ENCODE peak calls at places on chromosomes 13 and 19, in five cellular contexts. S, I, O, N and H are unnamed samples.
A peak's percentile ranks its signal among the peaks of the same experiment; 100 is the strongest.

GRCh38 chr13:51364404-51365008 is 25.0 kb downstream of the SERPINE3 start:
- DNase-seq in N (no peak), O (no peak), S (no peak), I (no peak), H (no peak)

GRCh38 chr13:51449018-51449417 is 3.8 kb downstream of the INTS6 start:
- DNase-seq in N (no peak), S (no peak), O (no peak), I (no peak), H (no peak)

GRCh38 chr19:49533551-49534488 is 6.0 kb downstream of the RCN3 start:
- DNase-seq in S (peak; percentile 87), I (peak; percentile 86), N (peak; percentile 87), O (peak; percentile 92), H (peak; percentile 67)

GRCh38 chr13:24146961-24147569 is 13.5 kb upstream of the SPATA13 start:
- DNase-seq in I (no peak), O (no peak), N (no peak), S (no peak), H (no peak)

GRCh38 chr19:47633516-47633915 is 24.6 kb downstream of the BICRA start:
- DNase-seq in S (no peak), I (no peak), O (no peak), N (no peak), H (no peak)

GRCh38 chr13:23790591-23791170 is 98.5 kb downstream of the MIPEP start:
- DNase-seq in O (no peak), S (no peak), I (no peak), N (no peak), H (no peak)

GRCh38 chr13:40993987-40994386 is 25.1 kb downstream of the ELF1 start:
- DNase-seq in S (no peak), N (no peak), I (peak; percentile 71), O (no peak), H (no peak)

GRCh38 chr19:1107655-1108261 is 4.0 kb downstream of the GPX4 start:
- DNase-seq in I (no peak), O (no peak), S (no peak), N (no peak), H (no peak)

GRCh38 chr13:79898996-79899395 is 418.0 kb downstream of the NDFIP2 start:
- DNase-seq in I (no peak), O (no peak), S (no peak), N (no peak), H (no peak)

GRCh38 chr13:73429691-73430090 is 370.9 kb downstream of the KLF5 start:
- DNase-seq in S (no peak), N (no peak), O (no peak), I (no peak), H (no peak)

GRCh38 chr13:36207672-36208071 is 6.7 kb downstream of the SOHLH2 start:
- DNase-seq in S (no peak), N (no peak), I (no peak), O (no peak), H (no peak)

GRCh38 chr19:39502640-39503417 is 4.1 kb downstream of the DLL3 start:
- DNase-seq in N (peak; percentile 77), O (peak; percentile 84), S (peak; percentile 78), I (peak; percentile 58), H (peak; percentile 76)

GRCh38 chr19:19335408-19336158 is 15.0 kb downstream of the MAU2 start:
- DNase-seq in S (no peak), N (no peak), O (no peak), I (no peak), H (no peak)

GRCh38 chr19:19334989-19335344 is 14.3 kb downstream of the MAU2 start:
- DNase-seq in I (no peak), S (no peak), N (no peak), O (no peak), H (no peak)

GRCh38 chr19:19336597-19336996 is 16.0 kb downstream of the MAU2 start:
- DNase-seq in O (no peak), I (no peak), N (no peak), S (no peak), H (no peak)

GRCh38 chr19:19338082-19338481 is 17.5 kb downstream of the MAU2 start:
- DNase-seq in N (no peak), O (no peak), S (no peak), I (no peak), H (no peak)

GRCh38 chr19:19337120-19337519 is 16.5 kb downstream of the MAU2 start:
- DNase-seq in N (no peak), O (no peak), I (no peak), S (no peak), H (no peak)
- TF ChIP-seq CTCF in N (no peak), O (no peak), I (no peak), S (no peak), H (no peak)

GRCh38 chr13:99339230-99339721 is 32.1 kb upstream of the GPR183 start:
- DNase-seq in S (no peak), N (no peak), O (no peak), I (no peak), H (no peak)
- TF ChIP-seq CTCF in S (no peak), N (no peak), O (no peak), I (no peak), H (no peak)

GRCh38 chr13:38417727-38418126 is 68.1 kb downstream of the UFM1 start:
- DNase-seq in N (no peak), I (no peak), S (no peak), O (no peak), H (no peak)
- TF ChIP-seq CTCF in N (no peak), I (no peak), S (no peak), O (peak; percentile 40), H (no peak)

DNA sequence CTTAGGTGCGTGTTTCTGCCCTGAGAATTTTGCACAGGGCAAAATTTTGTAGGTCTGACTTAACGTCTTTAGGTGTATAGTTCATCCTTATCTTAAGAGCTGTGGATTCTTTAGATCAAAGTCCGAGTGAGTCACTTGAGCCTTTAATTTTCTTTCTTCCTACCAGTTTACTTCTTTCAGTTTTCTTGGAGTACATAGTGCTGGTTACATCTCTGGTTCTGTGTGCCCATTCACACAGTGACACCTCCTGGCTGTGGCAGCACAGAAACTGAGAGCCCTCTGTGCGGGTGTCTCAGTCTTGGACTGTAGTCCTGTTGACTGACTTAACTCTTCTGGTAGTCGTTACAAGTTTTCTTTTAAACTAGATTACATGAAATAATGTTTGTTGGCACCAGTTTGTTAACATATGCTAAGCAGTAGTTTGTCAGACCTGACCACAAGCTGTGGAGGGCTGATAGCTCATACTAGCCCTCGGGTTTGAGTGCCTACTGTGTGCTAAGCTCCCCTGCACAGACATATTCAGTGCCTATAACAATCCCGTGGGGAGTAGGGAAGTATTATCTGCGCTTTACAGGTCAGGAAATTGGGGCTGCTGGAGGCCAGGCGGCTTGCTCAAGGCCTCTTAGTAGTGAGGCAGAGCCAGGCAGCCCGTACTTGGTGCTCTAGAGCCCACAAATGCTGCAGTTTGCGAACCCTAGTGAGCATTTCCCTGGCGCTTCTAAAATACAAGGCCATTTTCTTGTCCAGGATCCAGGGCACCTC is 1.6 kb downstream of the GATAD2A start:
- DNase-seq in S (peak; percentile 54), N (peak; percentile 57), I (peak; percentile 60), O (no peak), H (no peak)
- TF ChIP-seq CTCF in S (no peak), N (peak; percentile 39), I (no peak), O (no peak), H (no peak)

DNA sequence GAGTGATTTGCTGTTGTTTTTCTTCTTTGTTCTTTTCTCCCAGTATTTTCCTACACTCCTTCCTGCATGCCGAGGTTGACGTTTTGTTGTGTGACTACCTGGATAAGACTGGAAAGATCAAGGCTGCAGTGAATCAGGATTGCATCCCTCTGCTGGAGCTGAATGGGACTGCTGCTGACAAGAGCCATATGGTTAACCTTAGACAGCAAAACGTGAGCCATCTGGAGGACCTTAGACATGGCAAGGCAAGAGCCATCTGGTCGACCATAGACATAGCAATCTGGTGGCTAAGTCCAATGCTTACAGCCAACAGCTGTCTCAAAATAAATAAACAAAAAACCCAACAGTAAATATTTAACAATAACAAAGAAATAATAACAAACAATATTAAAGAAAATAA is 42.6 kb upstream of the ZNF91 start:
- DNase-seq in S (no peak), N (no peak), O (no peak), I (no peak), H (no peak)
- TF ChIP-seq CTCF in S (no peak), N (no peak), O (no peak), I (no peak), H (no peak)

GRCh38 chr13:48253849-48254248 is 20.8 kb downstream of the ITM2B start:
- DNase-seq in O (no peak), N (no peak), I (no peak), S (no peak), H (no peak)
- TF ChIP-seq CTCF in O (no peak), N (no peak), I (no peak), S (no peak), H (no peak)

GRCh38 chr13:43129511-43130130 is 106.2 kb downstream of the DNAJC15 start:
- DNase-seq in S (no peak), N (no peak), I (no peak), O (no peak), H (no peak)

GRCh38 chr13:43133792-43134191 is 110.4 kb downstream of the DNAJC15 start:
- DNase-seq in N (no peak), I (no peak), S (no peak), O (peak; percentile 17), H (no peak)

GRCh38 chr13:43132911-43133310 is 109.5 kb downstream of the DNAJC15 start:
- DNase-seq in I (no peak), S (no peak), N (no peak), O (no peak), H (no peak)

GRCh38 chr13:43134896-43135295 is 111.5 kb downstream of the DNAJC15 start:
- DNase-seq in N (no peak), S (no peak), O (no peak), I (no peak), H (no peak)

DNA sequence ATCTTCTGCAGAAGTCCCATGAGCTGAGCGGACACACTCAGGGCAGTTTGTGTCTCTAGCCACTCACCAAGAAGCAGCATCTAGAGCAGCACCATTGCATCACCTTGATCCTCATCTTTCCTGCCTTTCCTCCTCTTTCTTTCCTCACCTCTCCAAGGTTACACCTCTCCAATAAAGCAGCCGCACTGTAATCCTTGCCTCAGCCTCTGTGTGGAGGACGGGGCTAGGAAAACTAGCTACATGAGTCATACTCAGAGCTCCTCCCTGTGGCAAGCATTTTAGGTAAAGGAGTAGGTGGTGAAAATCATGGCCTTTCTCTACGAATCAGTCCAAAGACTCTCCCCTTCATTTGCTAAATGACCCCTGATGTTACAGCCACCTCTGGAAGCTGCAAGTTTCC is 108.8 kb downstream of the DNAJC15 start:
- DNase-seq in N (no peak), I (peak; percentile 27), O (no peak), S (no peak), H (no peak)
- TF ChIP-seq CTCF in N (peak; percentile 30), I (no peak), O (peak; percentile 11), S (no peak), H (no peak)